ENCODE peak calls at places on chromosomes 4 and X, in six cellular contexts. Z, T, Y, L, R and P are unnamed samples.
A peak's percentile ranks its signal among the peaks of the same experiment; 100 is the strongest.

GRCh38 chr4:96183630-96184029 is 343.7 kb downstream of the PDHA2 start:
- DNase-seq in Y (no peak), Z (no peak), L (no peak), R (no peak), T (peak; percentile 41), P (peak; percentile 66)

GRCh38 chr4:169774466-169775445 is 17.0 kb upstream of the HPF1 start:
- DNase-seq in L (no peak), T (peak; percentile 4), Z (no peak), R (no peak), Y (peak; percentile 67), P (no peak)

GRCh38 chr4:92100980-92101379 is 202.8 kb upstream of the GRID2 start:
- DNase-seq in T (peak; percentile 3), R (no peak), Z (no peak), Y (no peak), L (no peak), P (no peak)

GRCh38 chr4:61373901-61374611 is 173.9 kb downstream of the ADGRL3 start:
- DNase-seq in T (no peak), L (no peak), R (no peak), Y (no peak), Z (no peak), P (no peak)

GRCh38 chr4:92198711-92199110 is 105.1 kb upstream of the GRID2 start:
- DNase-seq in L (no peak), Y (no peak), T (no peak), R (no peak), Z (peak; percentile 37), P (no peak)

GRCh38 chrX:111100191-111100590 is 4.2 kb downstream of the PAK3 start:
- DNase-seq in T (no peak), R (no peak), L (peak; percentile 7), Y (no peak), Z (peak; percentile 73), P (peak; percentile 6)

GRCh38 chr4:44961001-44961755 is 234.8 kb upstream of the GNPDA2 start:
- DNase-seq in Y (no peak), L (no peak), R (peak; percentile 52), Z (no peak), T (no peak), P (no peak)

GRCh38 chrX:644304-645023 is 13.9 kb downstream of the SHOX start:
- DNase-seq in R (no peak), L (no peak), Y (peak; percentile 59), T (no peak), Z (no peak), P (no peak)

GRCh38 chr4:121822796-121823504 is 733 bp downstream of the CCNA2 start:
- DNase-seq in Y (peak; percentile 53), R (peak; percentile 71), Z (peak; percentile 34), L (no peak), T (peak; percentile 11), P (peak; percentile 33)

GRCh38 chr4:40247350-40247749 is 50.5 kb downstream of the RHOH start:
- DNase-seq in Z (no peak), Y (no peak), L (no peak), T (no peak), R (no peak), P (no peak)

GRCh38 chr4:1660948-1661677 is 23.0 kb downstream of the FAM53A start:
- DNase-seq in R (no peak), L (no peak), T (no peak), Z (no peak), Y (no peak), P (no peak)

GRCh38 chrX:28586291-28586690 is 955 bp upstream of the IL1RAPL1 start:
- DNase-seq in Y (peak; percentile 56), Z (peak; percentile 14), L (peak; percentile 22), R (no peak), T (no peak), P (no peak)

GRCh38 chr4:36582214-36582613 is 300.8 kb downstream of the DTHD1 start:
- DNase-seq in L (no peak), T (no peak), R (no peak), Y (no peak), Z (no peak), P (no peak)

GRCh38 chrX:23694606-23695005 is 27.3 kb downstream of the PRDX4 start:
- DNase-seq in R (no peak), T (peak; percentile 48), L (peak; percentile 55), Z (peak; percentile 51), Y (peak; percentile 55), P (peak; percentile 27)

GRCh38 chrX:108322243-108322642 is 116.0 kb downstream of the COL4A6 start:
- DNase-seq in R (no peak), Z (no peak), T (no peak), L (no peak), Y (no peak), P (no peak)